ENCODE peak calls at places on chromosomes 1 and 21, in eight cellular contexts. W is neural progenitor cell, C is GM23338, I is OCI-LY7, B is PC-3, Y is MM.1S, Z is SK-N-SH, N is HCT116. J is an unnamed sample. For H3K4me1, the result is how much of the 10 kb centered on the place peaks cover.

GRCh38 chr1:117534995-117535467 is 70.8 kb upstream of the TENT5C start:
- DNase-seq in W (peak), I (peak), C (peak), Y (peak), Z (peak), B (peak), N (peak), J (peak)

GRCh38 chr1:118116909-118117308 is 68.1 kb downstream of the SPAG17 start:
- DNase-seq in C (no peak), W (no peak), N (no peak), I (no peak), Z (no peak), B (peak), Y (no peak), J (no peak)

GRCh38 chr1:158117854-158118691 is 62.6 kb upstream of the CD1D start:
- DNase-seq in I (peak), Z (peak), B (peak), C (peak), Y (peak), W (peak), N (peak), J (peak)

GRCh38 chr1:53087332-53088285 is 25.6 kb downstream of the PODN start:
- DNase-seq in I (no peak), N (no peak), C (peak), Z (peak), B (no peak), Y (no peak), W (peak), J (no peak)

GRCh38 chr1:239179001-239179400 is 207.4 kb upstream of the CHRM3 start:
- DNase-seq in I (no peak), N (no peak), B (no peak), Y (no peak), C (no peak), W (no peak), Z (peak), J (no peak)

GRCh38 chr1:1755852-1756251 is 22.4 kb downstream of the NADK start:
- DNase-seq in Z (no peak), I (no peak), C (no peak), Y (no peak), N (no peak), B (no peak), W (no peak), J (no peak)

GRCh38 chr1:82845371-82845770 is 1044.6 kb downstream of the ADGRL2 start:
- DNase-seq in W (peak), C (no peak), I (no peak), Z (no peak), B (no peak), Y (no peak), N (no peak), J (no peak)

GRCh38 chr1:156104861-156105546 is 9.5 kb upstream of the LMNA start:
- DNase-seq in Z (no peak), I (no peak), W (no peak), B (no peak), N (no peak), Y (no peak), C (peak), J (no peak)

GRCh38 chr1:1917995-1918900 is 831 bp downstream of the TMEM52 start:
- DNase-seq in Z (no peak), B (no peak), C (no peak), I (no peak), Y (no peak), N (no peak), W (no peak), J (peak)

GRCh38 chr1:105652109-105652508 is 1404.4 kb upstream of the PRMT6 start:
- DNase-seq in Y (no peak), N (no peak), C (no peak), B (peak), Z (no peak), I (no peak), W (no peak), J (no peak)

GRCh38 chr1:92883297-92883696 is 51.5 kb downstream of the RPL5 start:
- DNase-seq in W (no peak), I (no peak), B (no peak), Z (no peak), N (no peak), C (no peak), Y (no peak), J (no peak)

GRCh38 chr1:61058477-61059245 is 23.7 kb upstream of the NFIA start:
- DNase-seq in C (peak), I (no peak), Y (no peak), B (no peak), W (no peak), N (no peak), Z (no peak), J (no peak)

GRCh38 chr1:64996541-64997257 is 30.4 kb upstream of the JAK1 start:
- DNase-seq in W (no peak), B (no peak), C (no peak), Z (no peak), I (no peak), N (no peak), Y (no peak), J (no peak)

GRCh38 chr1:161921990-161922389 is 101.7 kb downstream of the OLFML2B start:
- DNase-seq in C (no peak), W (no peak), Y (no peak), Z (no peak), N (no peak), B (peak), I (no peak), J (no peak)

GRCh38 chr1:154485106-154485505 is 16.9 kb upstream of the TDRD10 start:
- DNase-seq in Y (no peak), W (no peak), I (no peak), B (no peak), Z (no peak), N (no peak), C (no peak), J (no peak)

DNA sequence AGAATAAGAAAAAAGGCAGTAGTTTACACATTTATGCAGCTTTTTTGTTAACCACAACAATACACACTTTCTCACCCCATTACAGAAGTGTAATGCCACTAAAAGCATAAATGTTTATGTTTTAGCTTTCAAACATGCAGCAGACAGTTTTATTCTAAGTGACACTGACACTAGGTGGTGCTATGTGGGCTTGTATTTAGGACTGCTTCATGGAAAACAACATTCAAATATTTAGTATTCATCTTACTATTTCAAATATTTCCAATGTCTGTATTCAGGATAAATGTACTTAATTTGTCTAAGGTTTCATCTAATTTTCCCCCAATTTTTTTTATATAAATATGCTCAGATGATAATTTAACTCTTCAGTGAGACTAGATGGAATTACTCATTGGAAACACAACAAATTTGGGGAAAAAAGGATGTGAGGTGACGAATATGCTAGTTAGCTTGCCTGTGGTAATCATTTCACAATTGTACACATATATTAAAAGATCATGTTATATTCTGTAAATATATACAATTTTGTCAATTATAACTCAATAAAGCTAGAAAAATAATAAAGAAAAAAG is 71.4 kb downstream of the USP1 start:
- DNase-seq in Y (peak), I (peak), B (peak), C (peak), W (peak), N (peak), Z (peak), J (peak)
- TF ChIP-seq CTCF in Y (peak), I (peak), B (peak), C (peak), W (peak), N (peak), Z (peak), J (peak)

GRCh38 chr1:24957016-24957807 is 27.1 kb upstream of the RUNX3 start:
- DNase-seq in B (no peak), C (no peak), I (no peak), Z (no peak), W (no peak), Y (no peak), N (no peak), J (no peak)
- H3K4me1 ChIP-seq in B (under half), C (under half), I (under half), Z (under half), W (under half), Y (under half), N (under half), J (under half)

GRCh38 chr1:246800800-246801199 is 76.6 kb downstream of the SCCPDH start:
- DNase-seq in Z (no peak), I (no peak), B (no peak), C (no peak), N (no peak), W (no peak), Y (no peak), J (no peak)
- TF ChIP-seq EZH2phosphoT487 in Z (no peak), I (no peak), B (no peak), C (no peak), N (no peak), W (no peak), Y (no peak), J (no peak)

GRCh38 chr1:3470650-3471355 is 16.3 kb downstream of the ARHGEF16 start:
- DNase-seq in C (no peak), Y (no peak), B (no peak), I (no peak), W (no peak), Z (no peak), N (no peak), J (no peak)

GRCh38 chr1:3472088-3472850 is 17.8 kb downstream of the ARHGEF16 start:
- DNase-seq in I (no peak), N (no peak), Z (no peak), B (no peak), C (no peak), Y (no peak), W (no peak), J (no peak)

GRCh38 chr1:3469849-3470649 is 15.6 kb downstream of the ARHGEF16 start:
- DNase-seq in N (no peak), W (no peak), Y (no peak), I (no peak), B (no peak), C (no peak), Z (no peak), J (no peak)

GRCh38 chr1:3472906-3473305 is 18.4 kb downstream of the ARHGEF16 start:
- DNase-seq in B (no peak), C (no peak), Y (no peak), I (no peak), Z (no peak), N (no peak), W (no peak), J (no peak)

GRCh38 chr1:3471356-3472087 is 17.1 kb downstream of the ARHGEF16 start:
- DNase-seq in I (no peak), C (peak), N (no peak), B (no peak), Z (peak), Y (no peak), W (peak), J (peak)
- TF ChIP-seq CTCF in I (no peak), C (peak), N (peak), B (peak), Z (peak), Y (no peak), W (peak), J (peak)

DNA sequence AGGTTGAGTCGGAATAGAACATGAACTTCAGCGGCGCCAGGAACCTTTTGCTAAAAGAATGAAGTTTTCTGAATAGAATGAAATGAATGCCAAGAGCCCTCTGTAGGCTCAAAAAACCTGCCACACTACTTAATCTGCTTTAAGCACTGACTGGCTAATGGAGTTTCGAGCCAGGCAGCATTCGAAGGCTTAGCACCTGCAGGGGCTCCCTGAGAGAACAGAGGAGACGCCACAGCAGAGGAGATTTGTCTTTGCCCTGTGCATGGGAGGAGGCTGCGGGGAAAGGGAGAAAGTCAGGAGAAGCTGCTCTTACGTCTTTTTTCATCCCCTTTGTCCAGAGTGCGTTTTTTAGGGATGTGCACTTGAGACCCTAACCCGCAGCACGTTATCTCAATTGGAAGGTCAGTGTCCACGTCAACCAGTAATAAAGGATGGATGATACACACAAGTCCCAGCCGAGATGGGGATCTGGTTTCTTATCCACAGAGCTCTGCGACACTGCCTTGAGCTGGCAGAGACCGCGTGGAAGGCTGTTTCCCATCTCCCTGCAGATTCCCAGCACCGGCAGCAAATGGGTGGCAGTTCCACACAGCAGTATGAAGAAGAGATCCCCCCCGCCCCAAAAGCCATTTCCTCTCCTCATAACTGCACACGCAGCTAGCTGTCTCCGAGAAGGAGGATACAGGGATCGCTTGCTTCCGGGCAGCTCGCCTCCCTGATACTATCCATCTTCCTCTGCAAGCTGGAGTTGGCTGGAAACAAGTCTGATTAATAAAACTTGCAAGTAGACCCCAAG is 641.9 kb downstream of the AJAP1 start:
- DNase-seq in N (no peak), Z (peak), Y (no peak), I (no peak), W (peak), C (no peak), B (no peak), J (no peak)
- H3K4me1 ChIP-seq in N (under half), Z (under half), Y (under half), I (under half), W (under half), C (under half), B (under half), J (under half)

DNA sequence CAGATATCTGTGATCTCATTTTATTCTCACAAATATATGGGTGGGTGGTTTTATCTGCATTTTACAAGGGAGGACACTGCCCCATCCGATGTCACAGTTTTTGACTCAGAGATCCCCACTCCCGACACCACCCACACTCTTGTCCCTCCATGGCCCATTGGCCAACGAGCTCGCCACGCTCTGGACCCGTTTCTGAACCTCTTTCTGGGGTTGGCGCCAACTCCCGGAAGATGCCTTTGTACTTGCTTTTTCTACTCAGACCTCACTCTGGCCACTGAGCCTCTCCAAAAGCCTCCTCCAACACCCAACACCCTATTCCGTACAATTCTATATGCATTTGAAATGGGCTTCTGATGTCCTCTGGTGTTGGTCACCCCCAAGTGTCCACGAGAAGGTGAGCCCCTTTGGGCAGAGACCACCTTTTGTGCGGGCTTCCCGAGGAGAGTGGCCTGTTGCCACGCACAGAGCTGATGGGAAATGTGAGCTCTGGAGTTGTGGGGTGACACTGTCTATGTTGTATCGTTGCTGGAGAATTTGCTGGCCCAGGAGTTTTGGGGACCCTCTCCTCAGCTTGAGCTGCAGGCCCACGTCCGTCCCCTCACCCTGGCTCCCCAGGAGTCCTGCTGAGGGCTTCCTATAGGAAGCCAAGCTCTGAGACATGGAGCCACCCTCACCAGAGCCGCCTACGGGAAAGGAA is 366.9 kb upstream of the VAMP3 start:
- DNase-seq in Y (no peak), B (no peak), Z (no peak), W (no peak), I (no peak), N (no peak), C (no peak), J (no peak)
- TF ChIP-seq EZH2phosphoT487 in Y (no peak), B (no peak), Z (no peak), W (no peak), I (no peak), N (no peak), C (no peak), J (no peak)

GRCh38 chr1:99326215-99326949 is 62.1 kb downstream of the PLPPR4 start:
- DNase-seq in Z (no peak), I (no peak), Y (no peak), C (peak), B (peak), W (no peak), N (no peak), J (no peak)
- TF ChIP-seq CTCF in Z (peak), I (peak), Y (no peak), C (peak), B (peak), W (peak), N (peak), J (peak)

GRCh38 chr1:10670190-10670589 is 126.3 kb downstream of the CASZ1 start:
- DNase-seq in Y (no peak), C (no peak), B (no peak), Z (no peak), W (no peak), N (no peak), I (no peak), J (no peak)
- H3K4me1 ChIP-seq in Y (under half), C (under half), B (under half), Z (under half), W (under half), N (under half), I (under half), J (half or more)

DNA sequence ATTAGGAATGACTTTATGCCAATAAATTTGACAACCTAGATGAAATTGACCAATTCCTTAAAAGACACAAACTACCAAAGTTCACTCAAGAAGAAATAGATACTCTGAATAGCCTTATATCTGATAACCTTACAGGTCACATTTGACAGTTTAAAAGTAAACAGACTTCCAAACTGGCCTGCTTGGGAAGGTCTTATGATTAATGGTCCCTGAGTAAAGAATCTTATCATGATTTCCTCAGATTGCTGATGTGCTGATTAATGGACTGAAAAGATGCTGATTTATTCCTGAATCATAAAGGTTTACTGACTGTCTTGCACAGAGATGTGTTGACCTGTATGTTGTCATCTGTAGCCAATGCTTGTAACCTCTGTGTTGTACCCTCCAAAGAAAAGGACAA is 9.7 kb upstream of the FTCD start:
- DNase-seq in I (no peak), B (no peak), Z (no peak), Y (no peak), N (no peak), C (no peak), W (no peak), J (no peak)
- TF ChIP-seq EZH2phosphoT487 in I (no peak), B (no peak), Z (no peak), Y (no peak), N (no peak), C (no peak), W (no peak), J (no peak)

DNA sequence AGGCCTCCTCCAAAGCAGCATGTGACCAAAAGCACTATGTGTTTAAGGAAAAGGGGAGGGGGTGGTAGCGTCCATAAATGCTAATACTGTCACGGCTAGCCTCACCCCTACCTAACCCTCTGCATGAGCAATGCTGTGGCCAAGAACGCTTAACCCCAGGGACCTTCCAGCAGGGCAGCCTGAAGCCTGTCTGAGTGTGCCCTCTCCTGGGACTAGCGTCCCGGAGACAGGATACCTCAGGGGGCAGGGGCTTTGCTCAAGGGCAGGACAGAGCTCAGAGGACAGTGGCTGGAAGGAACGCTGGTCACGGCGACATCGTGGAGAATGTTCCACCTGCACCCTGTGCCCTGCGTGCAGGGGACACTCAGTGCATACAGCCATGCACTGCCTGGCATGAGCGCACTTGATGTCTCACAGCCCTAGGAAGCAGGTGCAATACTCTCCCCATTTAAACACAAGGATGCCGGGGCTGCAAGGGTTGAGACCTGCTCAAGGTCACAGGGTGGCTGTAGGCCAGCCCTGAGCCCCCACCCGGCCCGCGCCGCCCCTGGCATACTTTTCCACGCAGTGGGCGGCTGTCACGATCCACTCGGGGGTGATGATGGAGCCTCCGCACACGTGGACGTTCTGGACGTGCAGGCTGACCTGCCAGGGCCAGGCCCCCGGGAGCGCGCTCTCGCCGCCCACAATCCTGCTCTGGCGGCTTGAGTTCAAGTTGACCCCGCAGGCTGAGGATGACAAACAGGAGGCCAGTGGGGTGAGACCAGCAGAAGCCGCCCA is 35.0 kb downstream of the TMPRSS2 start:
- DNase-seq in I (no peak), B (no peak), Z (no peak), Y (no peak), W (no peak), C (no peak), N (no peak), J (no peak)
- TF ChIP-seq CTCF in I (no peak), B (no peak), Z (no peak), Y (no peak), W (no peak), C (no peak), N (no peak), J (no peak)